ENCODE peak calls at places on chromosome 4, in four cellular contexts. C, G, Y and F are unnamed samples.

GRCh38 chr4:111999801-112000200 is 145.5 kb upstream of the FAM241A start:
- DNase-seq in Y (no peak), C (no peak), G (no peak), F (no peak)

GRCh38 chr4:100539706-100540105 is 21.9 kb upstream of the EMCN start:
- DNase-seq in Y (no peak), G (peak; percentile 39), C (no peak), F (no peak)

GRCh38 chr4:145879598-145879997 is 59.0 kb downstream of the ZNF827 start:
- DNase-seq in C (no peak), Y (no peak), G (no peak), F (no peak)

GRCh38 chr4:123600921-123601904 is 204.6 kb downstream of the SPRY1 start:
- DNase-seq in G (no peak), Y (no peak), C (no peak), F (no peak)

GRCh38 chr4:40514409-40515025 is 115.1 kb downstream of the RBM47 start:
- DNase-seq in G (no peak), Y (peak; percentile 68), C (no peak), F (no peak)

GRCh38 chr4:189021831-189022230 is 882.6 kb downstream of the TRIML1 start:
- DNase-seq in C (no peak), Y (no peak), G (no peak), F (no peak)

GRCh38 chr4:151691639-151692442 is 69.0 kb downstream of the GATB start:
- DNase-seq in Y (no peak), G (no peak), C (no peak), F (no peak)

GRCh38 chr4:27079056-27079455 is 218.4 kb downstream of the STIM2 start:
- DNase-seq in Y (no peak), C (no peak), G (no peak), F (no peak)

GRCh38 chr4:70559924-70560323 is 32.1 kb upstream of the AMBN start:
- DNase-seq in G (no peak), Y (no peak), C (no peak), F (no peak)

GRCh38 chr4:182448281-182449151 is 205.3 kb downstream of the TENM3 start:
- DNase-seq in C (peak; percentile 86), G (peak; percentile 57), Y (no peak), F (peak; percentile 51)

GRCh38 chr4:145409393-145409792 is 72.3 kb upstream of the SMAD1 start:
- DNase-seq in G (no peak), C (no peak), Y (no peak), F (no peak)

GRCh38 chr4:1460967-1461868 is 55.0 kb upstream of the NKX1-1 start:
- DNase-seq in Y (no peak), G (no peak), C (peak; percentile 36), F (no peak)

GRCh38 chr4:153792007-153792892 is 3.4 kb upstream of the SFRP2 start:
- DNase-seq in C (peak; percentile 64), G (no peak), Y (no peak), F (no peak)

GRCh38 chr4:41645716-41646115 is 102.8 kb downstream of the PHOX2B start:
- DNase-seq in Y (no peak), C (no peak), G (no peak), F (no peak)
- TF ChIP-seq CTCF in Y (no peak), C (no peak), G (no peak), F (no peak)

GRCh38 chr4:2484169-2484568 is 15.3 kb downstream of the RNF4 start:
- DNase-seq in C (no peak), G (no peak), Y (peak; percentile 29), F (no peak)
- H3K4me3 ChIP-seq in C (no peak overlapping the region), G (no peak overlapping the region), Y (peak overlapping the region; percentile 50), F (no peak overlapping the region)

GRCh38 chr4:19850909-19851308 is 400.8 kb upstream of the SLIT2 start:
- DNase-seq in G (no peak), C (no peak), Y (no peak), F (peak; percentile 91)
- TF ChIP-seq CTCF in G (no peak), C (no peak), Y (no peak), F (peak; percentile 49)

GRCh38 chr4:130110189-130110588 is 1014.2 kb downstream of the C4orf33 start:
- DNase-seq in C (no peak), G (peak; percentile 10), Y (no peak), F (no peak)

GRCh38 chr4:130110760-130111159 is 1014.8 kb downstream of the C4orf33 start:
- DNase-seq in Y (no peak), C (no peak), G (no peak), F (peak; percentile 29)
- H3K4me3 ChIP-seq in Y (no peak overlapping the region), C (no peak overlapping the region), G (no peak overlapping the region), F (no peak overlapping the region)

GRCh38 chr4:3452376-3452775 is 10.6 kb downstream of the HGFAC start:
- DNase-seq in C (no peak), G (no peak), Y (no peak), F (no peak)
- TF ChIP-seq CTCF in C (peak; percentile 28), G (peak; percentile 17), Y (peak; percentile 32), F (peak; percentile 69)

GRCh38 chr4:158770671-158771070 is 1.8 kb downstream of the FNIP2 start:
- DNase-seq in Y (no peak), C (no peak), G (no peak), F (no peak)
- H3K4me3 ChIP-seq in Y (no peak overlapping the region), C (peak overlapping the region; percentile 85), G (no peak overlapping the region), F (peak overlapping the region; percentile 92)

GRCh38 chr4:117085185-117085701 is at the start of gene TRAM1L1:
- DNase-seq in Y (no peak), G (no peak), C (peak; percentile 74), F (peak; percentile 25)
- TF ChIP-seq CTCF in Y (no peak), G (no peak), C (no peak), F (peak; percentile 19)